ENCODE peak calls at places on chromosomes 1 and 21, in seven cellular contexts. K is left ventricle myocardium inferior, I is neural progenitor cell, X is transverse colon, O is fibroblast of lung, F is pancreas, U is HFF-Myc. N is an unnamed sample.

GRCh38 chr1:39194398-39195051 is 10.0 kb upstream of the MACF1 start:
- DNase-seq in K (no peak), I (no peak), X (no peak), O (no peak), F (no peak), U (no peak), N (no peak)

GRCh38 chr1:206903687-206904086 is 6.4 kb downstream of the IL24 start:
- DNase-seq in K (no peak), I (no peak), X (no peak), O (no peak), F (no peak), U (no peak), N (no peak)

GRCh38 chr1:201260236-201260591 is 23.1 kb upstream of the PKP1 start:
- DNase-seq in K (no peak), I (no peak), X (no peak), O (no peak), F (peak; percentile 43), U (no peak), N (no peak)

GRCh38 chr21:38048241-38048640 is 132.0 kb upstream of the KCNJ6 start:
- DNase-seq in K (no peak), I (no peak), X (no peak), O (no peak), F (no peak), U (no peak), N (no peak)

GRCh38 chr1:175503538-175503937 is 239.9 kb downstream of the TNR start:
- DNase-seq in K (no peak), I (no peak), X (no peak), O (no peak), F (no peak), U (no peak), N (no peak)

GRCh38 chr1:212589434-212589833 is 19.1 kb upstream of the ATF3 start:
- DNase-seq in K (no peak), I (no peak), X (no peak), O (no peak), F (no peak), U (no peak), N (no peak)

GRCh38 chr21:42913461-42913860 is 12.0 kb downstream of the ERVH48-1 start:
- DNase-seq in K (no peak), I (no peak), X (no peak), O (no peak), F (no peak), U (no peak), N (no peak)

GRCh38 chr1:9659328-9659727 is 7.8 kb downstream of the PIK3CD start:
- DNase-seq in K (no peak), I (no peak), X (no peak), O (peak; percentile 80), F (no peak), U (no peak), N (peak; percentile 63)

GRCh38 chr21:28393279-28393678 is 599.4 kb downstream of the LTN1 start:
- DNase-seq in K (no peak), I (no peak), X (peak; percentile 83), O (peak; percentile 29), F (peak; percentile 47), U (no peak), N (no peak)

GRCh38 chr1:86064899-86065298 is 91.7 kb downstream of the COL24A1 start:
- DNase-seq in K (no peak), I (peak; percentile 4), X (no peak), O (no peak), F (no peak), U (no peak), N (no peak)

GRCh38 chr1:114359791-114360190 is 151.2 kb downstream of the TRIM33 start:
- DNase-seq in K (no peak), I (no peak), X (no peak), O (no peak), F (no peak), U (no peak), N (no peak)

GRCh38 chr1:50851034-50851433 is 109.0 kb downstream of the FAF1 start:
- DNase-seq in K (no peak), I (no peak), X (no peak), O (no peak), F (no peak), U (no peak), N (no peak)

GRCh38 chr21:45377866-45378257 is 27.1 kb upstream of the COL18A1 start:
- DNase-seq in K (no peak), I (no peak), X (no peak), O (no peak), F (no peak), U (no peak), N (no peak)

GRCh38 chr21:21807598-21807903 is 809.3 kb downstream of the NCAM2 start:
- DNase-seq in K (no peak), I (no peak), X (no peak), O (no peak), F (no peak), U (no peak), N (no peak)

GRCh38 chr1:206635983-206636354 is 633 bp downstream of the DYRK3 start:
- DNase-seq in K (no peak), I (no peak), X (no peak), O (no peak), F (no peak), U (no peak), N (no peak)

GRCh38 chr1:7929637-7930036 is 11.0 kb downstream of the TNFRSF9 start:
- DNase-seq in K (no peak), I (no peak), X (no peak), O (no peak), F (no peak), U (no peak), N (no peak)

GRCh38 chr1:93992190-93992589 is 83.0 kb upstream of the GCLM start:
- DNase-seq in K (no peak), I (no peak), X (no peak), O (no peak), F (no peak), U (no peak), N (no peak)

GRCh38 chr21:34034369-34035014 is 38.9 kb upstream of the MRPS6 start:
- DNase-seq in K (no peak), I (peak; percentile 23), X (no peak), O (no peak), F (no peak), U (no peak), N (no peak)

GRCh38 chr21:44903054-44903685 is 17.5 kb downstream of the ITGB2 start:
- DNase-seq in K (peak; percentile 16), I (no peak), X (no peak), O (no peak), F (no peak), U (no peak), N (no peak)

DNA sequence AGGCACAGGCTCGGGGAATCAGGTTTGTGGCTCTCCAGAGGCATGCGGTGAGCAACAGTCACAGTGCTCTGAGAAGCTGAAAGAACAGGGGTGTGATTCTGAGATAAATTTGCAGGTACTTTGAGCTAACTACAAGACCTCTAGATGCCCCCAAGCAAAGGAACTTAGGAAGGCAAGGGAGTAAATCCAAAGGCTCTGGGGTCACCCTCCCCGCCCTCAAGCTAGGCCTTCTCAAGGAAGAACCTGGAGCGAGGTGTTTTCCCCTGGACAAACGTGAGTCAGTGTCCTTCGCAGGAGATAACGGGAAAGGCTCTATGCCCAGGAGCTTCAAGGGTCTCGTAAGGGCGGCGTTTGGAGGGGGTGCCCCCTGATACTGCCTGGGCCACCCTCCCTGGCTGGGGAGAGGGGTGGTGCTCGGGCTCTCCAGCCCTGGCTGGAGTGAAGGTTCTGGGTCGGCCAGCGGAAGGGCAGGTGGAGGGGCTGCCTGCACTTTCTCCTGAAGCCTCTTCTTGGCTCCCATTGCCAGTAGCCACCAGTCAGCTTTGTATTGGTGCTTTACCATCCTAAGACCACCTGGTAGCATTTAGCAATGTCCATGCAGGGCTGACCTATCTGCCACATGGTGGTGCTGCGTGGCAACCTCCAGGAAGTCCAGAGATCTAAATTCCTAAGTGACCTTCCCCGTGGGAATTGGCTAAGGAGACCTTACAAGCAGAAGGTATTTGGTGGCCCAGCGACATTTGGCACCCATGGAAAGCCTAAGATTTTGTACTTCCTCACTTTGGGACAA is 44.0 kb downstream of the GPR161 start:
- DNase-seq in K (no peak), I (peak; percentile 54), X (no peak), O (peak; percentile 33), F (no peak), U (no peak), N (no peak)
- TF ChIP-seq CTCF in K (peak; percentile 51), I (peak; percentile 42), X (no peak), O (peak; percentile 33), F (peak; percentile 5), U (peak; percentile 10), N (peak; percentile 37)

DNA sequence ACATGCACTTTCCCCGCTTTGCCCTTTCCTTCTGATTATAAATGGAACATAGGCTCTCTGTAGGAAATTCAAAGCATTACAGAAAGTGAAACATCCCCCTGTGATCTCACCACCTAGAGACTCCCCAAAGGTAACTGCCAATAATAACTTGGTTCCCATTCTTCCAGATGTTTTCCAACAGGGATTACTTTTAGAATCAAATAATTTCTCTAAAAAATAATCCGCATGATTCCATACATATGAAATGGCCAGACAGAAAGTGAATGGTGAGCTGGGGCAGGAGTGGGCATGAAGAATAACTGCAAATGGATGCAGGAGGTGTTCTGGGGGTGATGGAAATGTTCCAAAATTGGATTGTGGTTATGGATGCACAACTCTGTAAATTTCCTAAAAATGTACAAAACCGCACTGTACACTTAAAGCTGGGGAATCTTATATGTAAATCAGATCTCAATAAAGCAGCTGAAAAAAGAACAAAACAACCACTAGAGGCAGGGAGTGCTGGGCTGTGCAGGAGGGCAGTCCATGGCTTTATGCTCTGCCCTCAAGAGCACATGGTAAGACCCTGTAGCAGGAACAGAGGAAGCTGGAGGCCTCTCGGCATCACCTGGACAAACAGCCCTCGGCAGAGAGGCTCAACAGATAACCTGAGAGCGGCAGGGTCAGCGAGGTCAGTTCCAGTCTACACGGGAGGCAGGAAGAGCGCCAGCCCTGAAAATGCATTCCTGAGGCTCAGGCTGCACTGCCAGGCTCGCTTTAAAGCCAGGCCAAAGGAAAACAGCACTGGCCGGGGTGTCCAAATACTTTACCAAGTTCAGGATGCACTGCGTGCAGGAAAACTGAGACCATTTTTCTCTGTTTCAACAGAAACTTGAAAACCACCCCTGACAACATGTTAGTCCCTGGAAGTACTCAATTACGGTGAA is 39.7 kb downstream of the CAPZB start:
- DNase-seq in K (peak; percentile 42), I (peak; percentile 65), X (no peak), O (peak; percentile 74), F (no peak), U (no peak), N (no peak)
- H3K4me3 ChIP-seq in K (no peak overlapping the region), I (no peak overlapping the region), X (no peak overlapping the region), O (no peak overlapping the region), F (no peak overlapping the region), U (peak overlapping the region; percentile 4), N (no peak overlapping the region)

DNA sequence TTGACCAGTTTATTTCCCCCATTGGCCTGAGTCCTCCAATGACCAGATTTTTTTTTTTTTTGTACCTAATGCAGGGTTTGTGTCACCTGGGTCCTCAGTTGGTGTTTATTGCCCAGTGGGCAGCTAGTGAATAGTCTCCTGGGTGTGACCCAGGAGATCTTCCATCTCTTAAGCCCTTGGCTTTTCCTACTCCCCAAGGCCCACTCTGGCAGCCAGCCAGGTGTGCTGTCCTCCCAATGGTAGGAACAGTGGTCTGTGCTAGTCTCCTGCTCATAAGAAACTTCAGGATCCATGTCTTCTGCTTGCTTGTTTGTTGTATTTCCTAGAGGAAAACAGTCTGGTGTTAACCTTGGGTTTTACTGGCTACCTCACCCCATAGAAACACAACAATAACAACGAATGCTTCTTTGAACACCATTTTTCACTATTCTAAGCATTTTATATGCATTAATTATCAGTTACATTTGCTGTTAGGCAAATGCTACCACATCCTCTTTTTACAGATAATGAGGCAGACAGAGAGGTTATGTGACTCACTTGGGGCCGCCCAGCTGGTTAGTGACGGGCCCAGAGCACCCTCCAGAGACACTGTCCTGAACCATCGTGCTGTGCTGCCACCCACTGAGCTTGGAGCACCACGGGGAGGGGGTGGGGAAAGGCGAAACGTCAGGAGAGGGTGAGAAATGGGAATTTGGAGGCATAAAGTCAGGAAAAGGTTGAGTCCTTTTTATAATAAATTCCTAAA is 107.5 kb downstream of the HIVEP3 start:
- DNase-seq in K (no peak), I (no peak), X (no peak), O (peak; percentile 70), F (no peak), U (no peak), N (no peak)
- TF ChIP-seq CTCF in K (no peak), I (no peak), X (no peak), O (no peak), F (no peak), U (no peak), N (no peak)

GRCh38 chr1:221736714-221737113 is 5.2 kb downstream of the DUSP10 start:
- DNase-seq in K (no peak), I (no peak), X (no peak), O (no peak), F (no peak), U (no peak), N (no peak)
- H3K4me3 ChIP-seq in K (no peak overlapping the region), I (no peak overlapping the region), X (no peak overlapping the region), O (no peak overlapping the region), F (no peak overlapping the region), U (no peak overlapping the region), N (no peak overlapping the region)

N was measured in AG04449.